ENCODE peak calls at places on chromosome 20, in eight cellular contexts. Y, O, C, N, F, Z, U and B are unnamed samples.

GRCh38 chr20:53074811-53075314 is 102.7 kb downstream of the TSHZ2 start:
- DNase-seq in U (no peak), O (no peak), Y (peak; percentile 19), N (no peak), C (no peak), F (no peak), Z (peak; percentile 78), B (no peak)

GRCh38 chr20:46814366-46815232 is 80.0 kb upstream of the EYA2 start:
- DNase-seq in Z (peak; percentile 95), N (no peak), O (peak; percentile 72), U (peak; percentile 82), C (no peak), Y (peak; percentile 25), F (no peak), B (peak; percentile 96)

GRCh38 chr20:57612436-57612835 is 7.8 kb downstream of the ZBP1 start:
- DNase-seq in Z (no peak), C (no peak), F (no peak), N (no peak), O (no peak), U (no peak), Y (no peak), B (no peak)

GRCh38 chr20:19832875-19833274 is 74.8 kb downstream of the RIN2 start:
- DNase-seq in Z (no peak), O (no peak), F (no peak), Y (no peak), U (no peak), C (no peak), N (no peak), B (no peak)

GRCh38 chr20:5039255-5039657 is 37.9 kb upstream of the SLC23A2 start:
- DNase-seq in Z (no peak), O (no peak), N (peak; percentile 54), U (no peak), Y (no peak), F (no peak), C (no peak), B (no peak)

GRCh38 chr20:63079971-63080370 is 73.2 kb upstream of the BHLHE23 start:
- DNase-seq in Z (no peak), U (no peak), Y (no peak), O (no peak), F (no peak), N (no peak), C (peak; percentile 25), B (no peak)

GRCh38 chr20:25272223-25273000 is 24.5 kb downstream of the PYGB start:
- DNase-seq in N (no peak), Z (peak; percentile 29), U (no peak), C (peak; percentile 70), F (no peak), Y (no peak), O (no peak), B (no peak)

GRCh38 chr20:11791316-11792228 is 126.1 kb upstream of the BTBD3 start:
- DNase-seq in Y (no peak), Z (no peak), U (no peak), N (no peak), C (no peak), F (no peak), O (no peak), B (no peak)

GRCh38 chr20:17662333-17663039 is 19.6 kb downstream of the RRBP1 start:
- DNase-seq in U (no peak), F (no peak), O (no peak), Z (peak; percentile 98), C (peak; percentile 80), Y (peak; percentile 96), N (peak; percentile 81), B (no peak)

GRCh38 chr20:56247954-56248782 is at the start of gene MC3R:
- DNase-seq in Z (peak; percentile 71), Y (peak; percentile 55), O (peak; percentile 68), N (peak; percentile 73), C (no peak), F (no peak), U (peak; percentile 38), B (peak; percentile 69)

GRCh38 chr20:39861381-39861780 is 827.7 kb downstream of the MAFB start:
- DNase-seq in Y (no peak), Z (no peak), U (no peak), C (no peak), O (no peak), F (no peak), N (no peak), B (no peak)

GRCh38 chr20:62470459-62470858 is 5.3 kb downstream of the GATA5 start:
- DNase-seq in N (no peak), O (no peak), Z (no peak), Y (no peak), F (no peak), U (no peak), C (no peak), B (no peak)

GRCh38 chr20:53582574-53583351 is 10.9 kb downstream of the ZNF217 start:
- DNase-seq in U (no peak), O (peak; percentile 86), F (no peak), Z (peak; percentile 98), C (peak; percentile 79), Y (peak; percentile 95), N (peak; percentile 34), B (no peak)

GRCh38 chr20:36147707-36148106 is 6.8 kb upstream of the EPB41L1 start:
- DNase-seq in O (no peak), N (no peak), U (no peak), Y (peak; percentile 98), F (no peak), C (peak; percentile 72), Z (peak; percentile 63), B (no peak)

GRCh38 chr20:38674178-38675133 is 49.8 kb upstream of the SLC32A1 start:
- DNase-seq in N (peak; percentile 67), C (no peak), F (no peak), U (peak; percentile 84), O (no peak), Y (peak; percentile 75), Z (peak; percentile 73), B (peak; percentile 70)

GRCh38 chr20:51715028-51715872 is 52.9 kb downstream of the ATP9A start:
- DNase-seq in Z (no peak), N (no peak), F (no peak), O (no peak), Y (no peak), C (no peak), U (no peak), B (no peak)

GRCh38 chr20:6954219-6954618 is 186.7 kb downstream of the BMP2 start:
- DNase-seq in Z (no peak), U (no peak), N (no peak), O (no peak), C (no peak), F (no peak), Y (no peak), B (no peak)

GRCh38 chr20:6956574-6956973 is 189.1 kb downstream of the BMP2 start:
- DNase-seq in N (no peak), F (no peak), C (no peak), Y (peak; percentile 2), U (no peak), Z (peak; percentile 3), O (no peak), B (no peak)

GRCh38 chr20:6956056-6956455 is 188.6 kb downstream of the BMP2 start:
- DNase-seq in N (no peak), F (no peak), U (no peak), C (no peak), Y (peak; percentile 5), O (no peak), Z (no peak), B (no peak)

GRCh38 chr20:6959900-6960312 is 192.4 kb downstream of the BMP2 start:
- DNase-seq in Y (peak; percentile 1), C (no peak), N (no peak), U (no peak), O (no peak), F (no peak), Z (no peak), B (no peak)
- H3K27ac ChIP-seq in Y (no peak overlapping the region), C (no peak overlapping the region), N (no peak overlapping the region), U (no peak overlapping the region), O (no peak overlapping the region), F (no peak overlapping the region), Z (no peak overlapping the region), B (no peak overlapping the region)

DNA sequence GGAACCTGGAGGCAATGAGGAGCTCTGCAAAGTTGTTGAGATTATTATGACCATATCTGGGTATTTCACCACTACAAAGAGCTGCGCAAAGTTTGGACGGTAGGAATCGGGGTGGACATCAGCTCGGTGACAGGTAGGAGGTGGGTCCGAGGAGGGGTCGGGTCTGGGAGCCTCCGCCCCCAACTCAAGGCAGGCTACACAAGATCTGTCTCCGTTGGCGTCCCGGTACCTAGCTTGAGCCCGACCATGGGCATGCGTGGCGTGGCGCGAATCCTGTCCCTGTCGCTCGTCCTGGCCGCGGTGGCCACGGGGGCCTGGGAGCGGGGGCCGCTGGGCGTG is 40.2 kb upstream of the ZNFX1 start:
- DNase-seq in U (no peak), O (no peak), Z (no peak), F (no peak), Y (no peak), N (no peak), C (no peak), B (no peak)
- H3K4me3 ChIP-seq in U (no peak overlapping the region), O (no peak overlapping the region), Z (peak overlapping the region; percentile 40), F (peak overlapping the region; percentile 32), Y (peak overlapping the region; percentile 40), N (peak overlapping the region; percentile 23), C (peak overlapping the region; percentile 34), B (no peak overlapping the region)

DNA sequence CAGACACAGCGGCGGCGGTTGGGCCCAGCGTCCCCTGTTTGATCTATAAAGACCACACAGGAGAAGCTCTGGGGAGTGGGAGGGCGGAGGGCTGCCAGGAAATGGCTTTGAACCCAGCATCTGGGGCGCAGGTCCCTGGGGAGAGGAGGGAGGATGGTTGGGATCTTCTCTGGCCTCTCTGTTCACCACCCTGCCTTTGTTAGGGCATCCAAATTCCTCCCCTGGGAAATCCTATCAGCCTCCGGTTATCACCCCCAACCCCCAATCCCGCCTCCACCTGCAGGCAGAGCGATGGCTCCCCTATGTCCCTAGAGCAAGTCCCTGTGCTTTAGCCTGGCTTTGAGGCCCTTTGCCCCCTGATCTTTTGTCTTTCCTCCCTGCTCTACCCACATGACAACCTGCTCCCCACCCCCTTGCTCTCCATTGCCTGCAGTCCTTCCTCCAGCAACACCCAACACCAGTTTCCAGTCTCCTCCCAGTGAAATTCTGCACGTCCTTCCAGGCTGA is 7.1 kb downstream of the XKR7 start:
- DNase-seq in O (no peak), Y (no peak), N (no peak), C (no peak), U (peak; percentile 52), Z (no peak), F (no peak), B (no peak)
- H3K4me1 ChIP-seq in O (no peaks in the 10 kb centered on the region), Y (peaks cover 12% of the 10 kb centered on the region), N (no peaks in the 10 kb centered on the region), C (no peaks in the 10 kb centered on the region), U (peaks cover 12% of the 10 kb centered on the region), Z (no peaks in the 10 kb centered on the region), F (no peaks in the 10 kb centered on the region), B (no peaks in the 10 kb centered on the region)

GRCh38 chr20:58650776-58651547 is at the start of gene STX16:
- DNase-seq in F (peak; percentile 37), Z (peak; percentile 97), C (peak; percentile 95), O (peak; percentile 91), N (peak; percentile 96), U (peak; percentile 94), Y (peak; percentile 97), B (peak; percentile 99)

GRCh38 chr20:58650181-58650775 is 805 bp upstream of the STX16 start:
- DNase-seq in F (no peak), C (peak; percentile 63), U (peak; percentile 40), N (peak; percentile 86), O (no peak), Z (peak; percentile 42), Y (peak; percentile 35), B (peak; percentile 44)

GRCh38 chr20:58651548-58651822 is 402 bp downstream of the STX16 start:
- DNase-seq in F (no peak), U (peak; percentile 57), Y (no peak), O (peak; percentile 36), N (no peak), C (no peak), Z (no peak), B (no peak)

GRCh38 chr20:58647814-58648501 is 3.1 kb upstream of the STX16 start:
- DNase-seq in C (peak; percentile 66), O (no peak), Z (peak; percentile 85), U (no peak), F (no peak), N (no peak), Y (peak; percentile 59), B (no peak)

GRCh38 chr20:58649288-58650180 is 1.5 kb upstream of the STX16 start:
- DNase-seq in N (peak; percentile 76), F (no peak), Y (no peak), Z (no peak), C (peak; percentile 60), O (no peak), U (peak; percentile 24), B (no peak)
- H3K27ac ChIP-seq in N (peak overlapping the region; percentile 93), F (peak overlapping the region; percentile 85), Y (no peak overlapping the region), Z (peak overlapping the region; percentile 82), C (peak overlapping the region; percentile 96), O (no peak overlapping the region), U (no peak overlapping the region), B (no peak overlapping the region)